ENCODE peak calls at places on chromosomes 16 and 17, in six cellular contexts. Y is pancreas, B is hepatocyte, F is tibial nerve, O is ovary, E is lower leg skin. L is an unnamed sample.

GRCh38 chr16:75620326-75621169 is 2.5 kb downstream of the ADAT1 start:
- DNase-seq in O (no peak), F (no peak), E (no peak), Y (no peak), B (no peak), L (no peak)

GRCh38 chr16:85800321-85800669 is 800 bp downstream of the COX4I1 start:
- DNase-seq in F (no peak), O (no peak), Y (no peak), B (peak; percentile 68), E (no peak), L (no peak)

GRCh38 chr17:37117743-37118142 is 169.0 kb downstream of the AATF start:
- DNase-seq in Y (no peak), B (no peak), F (no peak), O (no peak), E (no peak), L (no peak)

GRCh38 chr17:82644148-82644547 is 4.1 kb downstream of the WDR45B start:
- DNase-seq in F (no peak), E (no peak), Y (peak; percentile 10), B (no peak), O (no peak), L (no peak)

GRCh38 chr16:20353379-20353778 is 864 bp upstream of the UMOD start:
- DNase-seq in O (no peak), F (no peak), B (no peak), E (no peak), Y (no peak), L (no peak)

GRCh38 chr16:68860978-68861892 is 17.9 kb downstream of the TANGO6 start:
- DNase-seq in B (no peak), Y (no peak), E (no peak), F (no peak), O (no peak), L (no peak)

GRCh38 chr17:81664051-81664470 is 2.3 kb downstream of the OXLD1 start:
- DNase-seq in F (no peak), B (no peak), Y (no peak), O (no peak), E (no peak), L (no peak)

GRCh38 chr16:49022351-49022963 is 259.2 kb downstream of the CBLN1 start:
- DNase-seq in F (no peak), O (no peak), Y (no peak), B (no peak), E (no peak), L (no peak)

GRCh38 chr17:18860161-18860972 is 2.4 kb downstream of the PRPSAP2 start:
- DNase-seq in E (no peak), Y (no peak), F (no peak), O (no peak), B (no peak), L (no peak)

GRCh38 chr16:47611848-47612493 is 150.8 kb downstream of the PHKB start:
- DNase-seq in E (no peak), F (no peak), Y (no peak), O (no peak), B (no peak), L (no peak)

GRCh38 chr17:57537524-57538410 is 207.3 kb downstream of the CCDC182 start:
- DNase-seq in O (peak; percentile 36), Y (no peak), B (no peak), F (no peak), E (no peak), L (no peak)

GRCh38 chr17:40026816-40027613 is 11.8 kb downstream of the CSF3 start:
- DNase-seq in Y (peak; percentile 86), O (peak; percentile 88), F (peak; percentile 65), B (peak; percentile 91), E (peak; percentile 75), L (no peak)

GRCh38 chr17:50459081-50459676 is 9.5 kb downstream of the CHAD start:
- DNase-seq in E (no peak), B (peak; percentile 63), O (no peak), F (no peak), Y (no peak), L (peak; percentile 16)

GRCh38 chr16:87415441-87415840 is 23.3 kb downstream of the MAP1LC3B start:
- DNase-seq in Y (no peak), B (no peak), F (no peak), E (no peak), O (peak; percentile 13), L (no peak)

GRCh38 chr17:29618272-29619065 is 4.2 kb downstream of the CORO6 start:
- DNase-seq in F (no peak), B (no peak), E (no peak), O (no peak), Y (peak; percentile 23), L (no peak)

GRCh38 chr17:29617481-29618271 is 5.0 kb downstream of the CORO6 start:
- DNase-seq in O (peak; percentile 72), F (no peak), B (peak; percentile 83), Y (peak; percentile 83), E (peak; percentile 56), L (no peak)

GRCh38 chr17:29616300-29617048 is 6.2 kb downstream of the CORO6 start:
- DNase-seq in Y (peak; percentile 38), E (no peak), B (no peak), F (no peak), O (peak; percentile 38), L (no peak)

GRCh38 chr17:29615492-29616299 is 7.0 kb downstream of the CORO6 start:
- DNase-seq in O (peak; percentile 90), E (peak; percentile 86), F (peak; percentile 85), B (peak; percentile 94), Y (peak; percentile 87), L (no peak)

DNA sequence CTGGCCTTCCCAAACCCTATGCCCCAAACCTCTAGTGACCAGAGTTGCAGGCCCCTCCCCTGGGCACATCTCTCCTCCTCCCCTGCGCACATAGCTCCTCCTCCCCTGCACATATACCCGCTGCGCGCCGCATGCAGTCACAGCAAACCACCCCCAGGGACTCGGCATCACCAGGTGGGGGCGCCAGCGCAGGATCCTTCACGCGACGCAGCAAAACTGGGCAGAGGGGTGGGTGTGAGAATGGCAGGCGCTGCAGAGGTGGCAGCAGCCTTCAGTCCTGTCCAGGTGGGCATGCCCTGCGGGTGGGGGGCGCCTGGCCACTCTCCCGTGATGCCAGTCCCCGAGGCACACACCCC is 5.6 kb downstream of the CORO6 start:
- DNase-seq in O (peak; percentile 71), Y (peak; percentile 79), B (peak; percentile 68), F (peak; percentile 69), E (peak; percentile 68), L (no peak)
- H3K4me3 ChIP-seq in O (peak overlapping the region; percentile 29), Y (no peak overlapping the region), B (no peak overlapping the region), F (peak overlapping the region; percentile 11), E (no peak overlapping the region), L (peak overlapping the region; percentile 46)

DNA sequence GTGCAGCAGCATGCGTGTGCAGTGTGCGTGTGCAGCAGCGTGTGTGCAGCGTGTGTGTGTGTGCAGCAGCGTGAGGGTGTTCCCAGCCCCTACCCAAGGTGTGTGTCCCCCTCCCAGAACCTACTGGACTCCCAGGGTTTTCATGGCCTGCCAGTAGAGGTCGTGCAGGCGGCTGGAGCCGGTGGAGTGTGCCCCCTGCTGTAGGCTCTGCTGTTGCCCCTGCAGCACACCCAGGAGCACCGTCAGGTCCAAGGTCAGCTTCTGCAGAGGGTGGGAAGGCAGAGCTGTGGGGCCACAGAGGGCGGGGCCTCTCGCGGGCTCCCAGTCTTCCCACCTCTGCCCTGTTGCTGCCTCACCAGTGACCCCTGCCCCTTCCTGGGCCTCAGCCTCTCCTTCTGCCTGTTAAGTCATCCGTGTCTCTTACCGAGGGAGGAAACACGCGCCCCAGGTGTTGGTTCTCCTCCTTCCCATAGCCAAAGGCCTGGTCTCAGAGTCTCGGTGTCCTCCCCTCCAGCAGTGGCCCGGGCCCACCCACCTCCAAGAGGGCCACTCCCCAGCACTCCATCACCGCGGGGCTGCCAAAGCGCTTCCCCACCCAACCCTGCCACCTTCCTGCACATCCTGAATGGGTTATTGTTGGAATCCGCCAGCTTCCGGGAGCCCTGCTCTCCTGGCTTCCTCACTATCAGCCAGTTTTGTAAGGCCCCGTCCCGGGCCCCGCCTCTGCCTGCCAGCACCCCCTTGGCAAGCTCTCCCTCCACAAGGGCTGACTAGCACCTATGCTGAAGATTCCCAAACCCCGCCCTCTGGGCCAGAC is 14.8 kb downstream of the MYBBP1A start:
- DNase-seq in B (no peak), E (no peak), F (no peak), Y (peak; percentile 47), O (peak; percentile 41), L (no peak)
- TF ChIP-seq CTCF in B (peak; percentile 20), E (no peak), F (no peak), Y (no peak), O (no peak), L (peak; percentile 60)

GRCh38 chr17:27379863-27380533 is 76.2 kb upstream of the KSR1 start:
- DNase-seq in O (peak; percentile 72), B (peak; percentile 59), E (no peak), F (peak; percentile 29), Y (peak; percentile 72), L (no peak)
- H3K4me3 ChIP-seq in O (peak overlapping the region; percentile 30), B (no peak overlapping the region), E (no peak overlapping the region), F (peak overlapping the region; percentile 1), Y (no peak overlapping the region), L (peak overlapping the region; percentile 33)

DNA sequence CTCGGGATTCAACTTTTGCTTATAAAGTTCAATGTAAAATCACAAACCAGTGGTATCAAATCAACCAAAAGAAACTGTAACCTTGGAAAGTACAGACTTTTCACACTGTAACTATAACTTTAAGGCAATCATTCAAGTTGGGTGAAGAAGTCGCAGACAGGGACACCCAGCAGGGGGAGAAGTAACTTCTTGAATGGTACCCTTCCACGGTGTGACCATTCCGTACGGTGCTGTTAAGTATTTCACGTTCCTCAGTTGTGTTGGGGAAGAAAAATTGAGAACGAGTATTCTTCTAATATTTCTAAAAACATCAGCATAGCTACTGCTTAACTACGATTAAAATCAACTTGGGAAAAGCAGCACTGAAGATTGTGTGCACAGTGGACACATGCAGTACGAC is 55.8 kb downstream of the MYH10 start:
- DNase-seq in F (no peak), E (no peak), O (no peak), B (no peak), Y (no peak), L (no peak)
- TF ChIP-seq CTCF in F (no peak), E (no peak), O (no peak), B (no peak), Y (no peak), L (peak; percentile 33)

GRCh38 chr17:66963521-66964082 is 905 bp upstream of the CACNG4 start:
- DNase-seq in F (no peak), B (no peak), Y (no peak), E (no peak), O (no peak), L (no peak)
- H3K4me3 ChIP-seq in F (no peak overlapping the region), B (no peak overlapping the region), Y (no peak overlapping the region), E (no peak overlapping the region), O (no peak overlapping the region), L (no peak overlapping the region)

GRCh38 chr16:46607529-46607928 is 13.7 kb downstream of the SHCBP1 start:
- DNase-seq in B (peak; percentile 51), O (no peak), F (no peak), E (no peak), Y (no peak), L (peak; percentile 31)
- TF ChIP-seq CTCF in B (peak; percentile 59), O (peak; percentile 17), F (peak; percentile 30), E (no peak), Y (peak; percentile 17), L (peak; percentile 50)

GRCh38 chr16:1333854-1334719 is 642 bp downstream of the BAIAP3 start:
- DNase-seq in F (no peak), O (no peak), Y (no peak), E (no peak), B (no peak), L (no peak)
- H3K4me3 ChIP-seq in F (peak overlapping the region; percentile 21), O (peak overlapping the region; percentile 25), Y (no peak overlapping the region), E (no peak overlapping the region), B (peak overlapping the region; percentile 13), L (peak overlapping the region; percentile 35)